ENCODE peak calls at places on chromosomes 1 and 21, in ten cellular contexts. J is body of pancreas, K is A549, A is HCT116, Z is uterus, S is right lobe of liver, P is heart left ventricle, W is adrenal gland, N is IMR-90, X is stomach. O is an unnamed sample. For H3K9me3, the result is how much of the 10 kb centered on the place peaks cover.

GRCh38 chr1:84834419-84835064 is 58.5 kb downstream of the LPAR3 start:
- DNase-seq in J (peak), X (no peak), A (no peak), K (peak), P (no peak), N (peak), W (no peak), S (no peak), Z (no peak), O (no peak)

GRCh38 chr1:163166886-163167555 is 35.7 kb downstream of the RGS5 start:
- DNase-seq in Z (no peak), K (no peak), W (no peak), N (peak), A (no peak), J (no peak), P (no peak), X (no peak), S (no peak), O (no peak)

GRCh38 chr21:44460441-44460755 is 5.1 kb downstream of the LRRC3 start:
- DNase-seq in Z (no peak), A (no peak), J (no peak), W (no peak), N (no peak), K (no peak), X (no peak), P (no peak), S (no peak), O (no peak)

GRCh38 chr1:232452137-232452536 is 177.8 kb downstream of the SIPA1L2 start:
- DNase-seq in A (no peak), S (no peak), W (no peak), K (no peak), P (no peak), X (no peak), J (no peak), N (no peak), Z (no peak), O (no peak)

GRCh38 chr1:43058545-43059360 is 100.1 kb upstream of the SLC2A1 start:
- DNase-seq in X (no peak), J (no peak), Z (no peak), W (no peak), P (no peak), N (peak), A (no peak), S (no peak), K (no peak), O (no peak)

GRCh38 chr1:182493063-182493462 is 43.1 kb downstream of the RGSL1 start:
- DNase-seq in Z (no peak), K (no peak), A (no peak), W (no peak), N (no peak), S (no peak), J (no peak), P (no peak), X (no peak), O (no peak)

GRCh38 chr1:195637474-195637873 is 970.8 kb downstream of the KCNT2 start:
- DNase-seq in W (no peak), K (no peak), S (no peak), P (no peak), A (no peak), J (no peak), N (peak), Z (no peak), X (no peak), O (no peak)

GRCh38 chr1:21914880-21915640 is 22.1 kb downstream of the HSPG2 start:
- DNase-seq in W (no peak), S (no peak), K (no peak), Z (no peak), P (peak), X (peak), N (no peak), A (no peak), J (peak), O (no peak)

GRCh38 chr1:223774133-223774811 is 61.9 kb downstream of the CAPN2 start:
- DNase-seq in P (no peak), N (no peak), Z (no peak), S (no peak), W (no peak), X (no peak), K (no peak), J (no peak), A (no peak), O (no peak)

GRCh38 chr21:31447477-31447876 is 103.4 kb upstream of the TIAM1 start:
- DNase-seq in X (no peak), S (no peak), W (no peak), Z (no peak), J (no peak), K (no peak), N (peak), A (no peak), P (no peak), O (no peak)

GRCh38 chr1:28579374-28579773 is 12.7 kb upstream of the RAB42 start:
- DNase-seq in W (no peak), N (no peak), K (no peak), X (no peak), Z (no peak), A (no peak), J (no peak), S (no peak), P (no peak), O (no peak)

GRCh38 chr1:17606826-17607440 is 67.4 kb downstream of the ARHGEF10L start:
- DNase-seq in W (peak), J (peak), Z (peak), X (peak), K (peak), S (no peak), P (peak), A (peak), N (peak), O (no peak)

GRCh38 chr1:23362218-23362713 is 7.4 kb downstream of the ZNF436 start:
- DNase-seq in X (no peak), S (no peak), N (no peak), J (no peak), K (peak), P (no peak), Z (no peak), A (no peak), W (no peak), O (no peak)

GRCh38 chr1:53071167-53071865 is 9.3 kb downstream of the PODN start:
- DNase-seq in W (peak), P (peak), N (no peak), A (no peak), S (peak), Z (no peak), J (peak), X (peak), K (no peak), O (no peak)

GRCh38 chr1:39573736-39574624 is 2.6 kb downstream of the PABPC4 start:
- DNase-seq in P (peak), Z (no peak), N (peak), X (no peak), W (peak), J (no peak), S (no peak), A (no peak), K (no peak), O (peak)

GRCh38 chr1:23557471-23558124 is 1.7 kb downstream of the ID3 start:
- DNase-seq in J (no peak), K (no peak), W (no peak), S (no peak), X (no peak), P (no peak), A (no peak), Z (no peak), N (peak), O (no peak)

GRCh38 chr21:33355996-33356395 is 31.2 kb downstream of the IFNAR1 start:
- DNase-seq in N (no peak), J (no peak), S (no peak), K (no peak), X (no peak), A (no peak), W (no peak), Z (no peak), P (no peak), O (no peak)

GRCh38 chr21:37119421-37120218 is 46.6 kb downstream of the TTC3 start:
- DNase-seq in A (no peak), Z (no peak), K (no peak), S (no peak), J (no peak), W (no peak), X (no peak), N (no peak), P (no peak), O (no peak)

GRCh38 chr1:35573198-35573775 is at the start of gene TFAP2E:
- DNase-seq in P (no peak), A (peak), Z (no peak), S (no peak), X (peak), K (peak), N (no peak), J (peak), W (peak), O (peak)

GRCh38 chr1:65148548-65149390 is 766 bp downstream of the AK4 start:
- DNase-seq in W (peak), X (no peak), N (peak), P (peak), K (peak), A (no peak), Z (peak), S (peak), J (peak), O (no peak)

GRCh38 chr1:24224086-24224485 is 37.0 kb upstream of the IFNLR1 start:
- DNase-seq in P (no peak), N (no peak), W (no peak), A (no peak), S (no peak), K (no peak), Z (no peak), X (no peak), J (no peak), O (no peak)

GRCh38 chr1:2382621-2383361 is 8.6 kb downstream of the MORN1 start:
- DNase-seq in A (peak), J (peak), X (no peak), S (peak), K (peak), P (peak), N (no peak), W (peak), Z (no peak), O (no peak)

GRCh38 chr1:206470692-206471414 is 577 bp downstream of the IKBKE start:
- DNase-seq in W (peak), N (peak), S (no peak), K (no peak), Z (no peak), J (peak), A (no peak), P (no peak), X (peak), O (no peak)

GRCh38 chr1:175343945-175344344 is 151.4 kb upstream of the KIAA0040 start:
- DNase-seq in A (no peak), Z (no peak), W (no peak), J (no peak), N (no peak), X (no peak), P (no peak), K (no peak), S (no peak), O (no peak)

GRCh38 chr1:92980732-92981647 is 19.7 kb upstream of the DIPK1A start:
- DNase-seq in P (no peak), J (no peak), X (no peak), W (no peak), K (no peak), A (no peak), N (no peak), Z (no peak), S (no peak), O (no peak)

GRCh38 chr1:147091801-147092200 is 80.5 kb downstream of the PRKAB2 start:
- DNase-seq in N (no peak), A (no peak), S (no peak), X (no peak), P (no peak), W (no peak), Z (no peak), K (no peak), J (no peak), O (no peak)

GRCh38 chr1:112995890-112996289 is 39.9 kb upstream of the SLC16A1 start:
- DNase-seq in X (no peak), P (no peak), W (no peak), S (no peak), K (no peak), A (no peak), N (no peak), J (no peak), Z (no peak), O (no peak)

GRCh38 chr1:244303610-244303969 is 148.1 kb downstream of the ADSS2 start:
- DNase-seq in K (no peak), Z (no peak), P (no peak), A (no peak), N (no peak), W (no peak), X (no peak), S (no peak), J (no peak), O (no peak)

GRCh38 chr1:111948209-111949131 is 41.0 kb downstream of the KCND3 start:
- DNase-seq in X (no peak), A (no peak), N (no peak), J (peak), W (peak), K (no peak), S (no peak), P (peak), Z (peak), O (peak)

GRCh38 chr1:236522937-236523703 is 662 bp upstream of the LGALS8 start:
- DNase-seq in N (no peak), W (no peak), J (peak), K (peak), S (peak), A (no peak), X (peak), P (peak), Z (peak), O (no peak)
- TF ChIP-seq POLR2A in N (no peak), W (no peak), J (no peak), K (no peak), S (no peak), A (no peak), X (no peak), P (no peak), Z (no peak), O (no peak)

GRCh38 chr1:118360817-118361216 is 175.8 kb upstream of the SPAG17 start:
- DNase-seq in Z (no peak), X (no peak), S (no peak), P (no peak), N (peak), K (no peak), A (no peak), J (no peak), W (no peak), O (no peak)

GRCh38 chr1:118366296-118366695 is 181.3 kb upstream of the SPAG17 start:
- DNase-seq in X (no peak), A (no peak), J (no peak), K (no peak), W (no peak), Z (no peak), P (no peak), N (no peak), S (no peak), O (no peak)

GRCh38 chr1:118370861-118371260 is 185.8 kb upstream of the SPAG17 start:
- DNase-seq in K (no peak), A (no peak), Z (no peak), X (no peak), W (no peak), N (no peak), S (no peak), J (no peak), P (no peak), O (no peak)

GRCh38 chr1:118363396-118363795 is 178.4 kb upstream of the SPAG17 start:
- DNase-seq in X (no peak), W (no peak), A (no peak), S (no peak), J (no peak), P (no peak), K (no peak), N (no peak), Z (no peak), O (no peak)

GRCh38 chr1:118364882-118365281 is 179.9 kb upstream of the SPAG17 start:
- DNase-seq in N (no peak), S (no peak), W (no peak), P (no peak), J (no peak), Z (no peak), A (no peak), X (no peak), K (no peak), O (no peak)
- H3K9me3 ChIP-seq in N (under half), S (under half), W (under half), P (under half), J (under half), Z (under half), A (under half), X (half or more), K (under half), O (under half)

GRCh38 chr1:227886993-227887696 is 60.6 kb downstream of the WNT9A start:
- DNase-seq in N (peak), S (peak), A (no peak), Z (peak), P (peak), J (peak), K (no peak), X (peak), W (peak), O (peak)

GRCh38 chr1:227885135-227885647 is 62.5 kb downstream of the WNT9A start:
- DNase-seq in Z (no peak), S (no peak), N (no peak), W (peak), X (peak), P (peak), A (no peak), J (peak), K (no peak), O (no peak)

GRCh38 chr1:227884370-227885134 is 63.2 kb downstream of the WNT9A start:
- DNase-seq in W (no peak), S (peak), J (peak), X (peak), P (peak), Z (no peak), K (no peak), N (no peak), A (no peak), O (no peak)

GRCh38 chr1:227886503-227886961 is 61.2 kb downstream of the WNT9A start:
- DNase-seq in S (no peak), N (no peak), K (no peak), X (peak), Z (no peak), W (peak), A (no peak), P (peak), J (no peak), O (peak)

GRCh38 chr1:227885648-227886502 is 61.9 kb downstream of the WNT9A start:
- DNase-seq in J (peak), X (peak), N (peak), P (peak), W (peak), A (peak), K (peak), S (peak), Z (peak), O (peak)
- H3K4me3 ChIP-seq in J (no peak), X (no peak), N (no peak), P (peak), W (no peak), A (peak), K (no peak), S (no peak), Z (no peak), O (no peak)

DNA sequence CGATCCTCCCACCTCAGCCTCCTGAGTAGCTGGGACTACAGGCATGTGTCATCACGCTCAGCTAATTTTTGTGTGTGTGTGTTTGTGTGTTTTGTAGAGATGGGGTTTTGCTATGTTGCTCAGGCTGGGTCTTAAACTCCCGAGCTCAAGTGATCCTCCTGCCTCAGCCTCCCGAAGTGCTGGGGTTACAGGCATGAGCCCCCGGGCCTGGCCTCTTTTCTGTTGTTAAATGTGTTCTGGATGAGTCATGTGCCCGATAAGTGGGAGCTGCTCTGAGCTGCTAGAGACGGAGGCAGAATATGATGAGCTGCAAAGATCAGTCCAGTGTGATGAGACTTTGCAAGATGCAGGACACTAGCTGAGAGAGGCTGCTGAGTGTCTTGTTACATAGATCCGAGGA is 75.5 kb downstream of the VPS13D start:
- DNase-seq in K (no peak), N (no peak), J (no peak), P (no peak), S (no peak), A (no peak), X (no peak), Z (peak), W (no peak), O (no peak)
- TF ChIP-seq POLR2A in K (no peak), N (no peak), J (no peak), P (no peak), S (no peak), A (no peak), X (no peak), Z (no peak), W (no peak), O (no peak)

GRCh38 chr21:45670731-45671130 is 27.2 kb downstream of the PCBP3 start:
- DNase-seq in Z (no peak), P (no peak), W (no peak), N (no peak), J (no peak), A (no peak), S (no peak), X (no peak), K (no peak), O (no peak)
- H3K9me3 ChIP-seq in Z (under half), P (under half), W (under half), N (under half), J (under half), A (under half), S (under half), X (under half), K (under half), O (under half)

GRCh38 chr1:56507925-56508522 is 71.3 kb downstream of the PLPP3 start:
- DNase-seq in A (no peak), N (no peak), P (no peak), S (no peak), X (peak), W (no peak), J (no peak), Z (no peak), K (no peak), O (no peak)

GRCh38 chr1:56511323-56511722 is 68.0 kb downstream of the PLPP3 start:
- DNase-seq in X (no peak), J (no peak), A (no peak), P (no peak), K (no peak), N (no peak), S (no peak), Z (no peak), W (no peak), O (no peak)

GRCh38 chr1:56508523-56508983 is 70.8 kb downstream of the PLPP3 start:
- DNase-seq in J (peak), A (no peak), S (peak), Z (no peak), N (peak), W (peak), X (peak), K (peak), P (peak), O (peak)

GRCh38 chr1:56510642-56511021 is 68.7 kb downstream of the PLPP3 start:
- DNase-seq in J (no peak), K (no peak), A (no peak), P (no peak), X (no peak), S (no peak), W (no peak), Z (no peak), N (no peak), O (no peak)

GRCh38 chr1:56509713-56510641 is 69.4 kb downstream of the PLPP3 start:
- DNase-seq in W (no peak), A (no peak), J (no peak), Z (no peak), N (no peak), S (peak), K (no peak), P (peak), X (no peak), O (no peak)
- H3K4me3 ChIP-seq in W (no peak), A (no peak), J (no peak), Z (no peak), N (no peak), S (peak), K (no peak), P (no peak), X (no peak), O (no peak)

GRCh38 chr1:32351077-32351858 is 11.0 kb downstream of the FAM229A start:
- DNase-seq in A (peak), K (peak), Z (peak), W (peak), P (peak), S (peak), J (peak), N (peak), X (peak), O (peak)
- TF ChIP-seq POLR2A in A (peak), K (peak), Z (peak), W (peak), P (peak), S (peak), J (peak), N (peak), X (no peak), O (peak)

GRCh38 chr1:4021895-4022268 is 121.8 kb upstream of the C1orf174 start:
- DNase-seq in A (no peak), W (no peak), K (no peak), P (no peak), X (no peak), N (no peak), Z (no peak), J (no peak), S (no peak), O (no peak)
- H3K9me3 ChIP-seq in A (under half), W (under half), K (under half), P (under half), X (under half), N (half or more), Z (under half), J (under half), S (under half), O (under half)

O was measured in gastrocnemius medialis.